ENCODE peak calls at places on chromosomes 2 and 18, in four cellular contexts. One of them, this sample, is unnamed.

GRCh38 chr2:102412199-102412598 is 10.8 kb upstream of the IL18RAP start:
- DNase-seq in K562: no peak
- DNase-seq in SK-N-SH: no peak
- DNase-seq in GM12878: no peak
- DNase-seq in this sample: no peak

GRCh38 chr2:112541315-112542122 is 746 bp upstream of the POLR1B start:
- DNase-seq in SK-N-SH: peak; percentile 88
- DNase-seq in K562: peak; percentile 81
- DNase-seq in GM12878: peak; percentile 5
- DNase-seq in this sample: peak; percentile 48

GRCh38 chr2:46486441-46486840 is 7.1 kb downstream of the TMEM247 start:
- DNase-seq in K562: no peak
- DNase-seq in SK-N-SH: no peak
- DNase-seq in GM12878: no peak
- DNase-seq in this sample: no peak

GRCh38 chr2:38109732-38110181 is 33.8 kb upstream of the CYP1B1 start:
- DNase-seq in SK-N-SH: no peak
- DNase-seq in K562: no peak
- DNase-seq in GM12878: no peak
- DNase-seq in this sample: no peak

GRCh38 chr2:216849987-216850386 is 9.9 kb downstream of the TNP1 start:
- DNase-seq in K562: peak; percentile 31
- DNase-seq in SK-N-SH: no peak
- DNase-seq in GM12878: no peak
- DNase-seq in this sample: no peak

GRCh38 chr18:49681387-49681786 is 119.5 kb downstream of the LIPG start:
- DNase-seq in K562: no peak
- DNase-seq in SK-N-SH: no peak
- DNase-seq in GM12878: no peak
- DNase-seq in this sample: no peak

GRCh38 chr2:231674587-231675334 is 33.6 kb upstream of the PTMA start:
- DNase-seq in GM12878: no peak
- DNase-seq in K562: peak; percentile 69
- DNase-seq in SK-N-SH: peak; percentile 90
- DNase-seq in this sample: peak; percentile 43

GRCh38 chr2:230793573-230794359 is 71.0 kb upstream of the ITM2C start:
- DNase-seq in GM12878: no peak
- DNase-seq in SK-N-SH: no peak
- DNase-seq in K562: no peak
- DNase-seq in this sample: peak; percentile 100

GRCh38 chr2:29033172-29033571 is 41.2 kb downstream of the PCARE start:
- DNase-seq in K562: no peak
- DNase-seq in SK-N-SH: no peak
- DNase-seq in GM12878: no peak
- DNase-seq in this sample: peak; percentile 22

GRCh38 chr2:60556998-60557955 is 3.8 kb upstream of the BCL11A start:
- DNase-seq in SK-N-SH: no peak
- DNase-seq in K562: peak; percentile 7
- DNase-seq in GM12878: no peak
- DNase-seq in this sample: no peak
- H2AFZ ChIP-seq in SK-N-SH: peak overlapping the region; percentile 17
- H2AFZ ChIP-seq in K562: no peak overlapping the region
- H2AFZ ChIP-seq in GM12878: peak overlapping the region; percentile 61
- H2AFZ ChIP-seq in this sample: no peak overlapping the region

GRCh38 chr2:58032751-58033055 is 13.9 kb upstream of the VRK2 start:
- DNase-seq in GM12878: no peak
- DNase-seq in SK-N-SH: no peak
- DNase-seq in K562: no peak
- DNase-seq in this sample: peak; percentile 29

GRCh38 chr2:58030789-58031188 is 15.8 kb upstream of the VRK2 start:
- DNase-seq in K562: no peak
- DNase-seq in GM12878: no peak
- DNase-seq in SK-N-SH: no peak
- DNase-seq in this sample: peak; percentile 57

GRCh38 chr2:58035352-58035751 is 11.3 kb upstream of the VRK2 start:
- DNase-seq in SK-N-SH: no peak
- DNase-seq in GM12878: no peak
- DNase-seq in K562: no peak
- DNase-seq in this sample: no peak

GRCh38 chr2:58032016-58032750 is 14.4 kb upstream of the VRK2 start:
- DNase-seq in GM12878: no peak
- DNase-seq in K562: no peak
- DNase-seq in SK-N-SH: no peak
- DNase-seq in this sample: peak; percentile 78

DNA sequence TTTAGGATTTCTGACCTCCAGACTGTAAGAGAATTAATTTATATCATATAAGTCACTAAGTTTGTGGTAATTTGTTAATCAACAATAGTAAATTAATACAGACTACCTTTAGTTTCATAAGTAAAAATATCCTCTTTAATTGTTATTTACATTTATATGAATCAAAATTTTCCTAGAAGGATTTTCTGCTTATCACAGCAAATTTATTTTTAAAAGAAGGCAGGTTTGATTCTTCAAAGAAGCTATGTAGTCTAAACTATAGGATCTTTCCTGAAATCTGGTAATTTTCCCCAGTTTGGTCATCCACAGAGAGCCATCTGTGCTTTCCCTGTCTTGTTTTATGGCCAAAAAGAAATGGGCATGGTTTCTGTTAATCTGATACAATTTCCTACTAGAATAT is 13.1 kb upstream of the VRK2 start:
- DNase-seq in K562: no peak
- DNase-seq in SK-N-SH: no peak
- DNase-seq in GM12878: no peak
- DNase-seq in this sample: no peak
- TF ChIP-seq RCOR1 in K562: no peak
- TF ChIP-seq RCOR1 in SK-N-SH: no peak
- TF ChIP-seq RCOR1 in GM12878: no peak
- TF ChIP-seq RCOR1 in this sample: no peak

GRCh38 chr18:37400832-37401231 is 164.8 kb downstream of the CELF4 start:
- DNase-seq in GM12878: no peak
- DNase-seq in SK-N-SH: no peak
- DNase-seq in K562: no peak
- DNase-seq in this sample: no peak

GRCh38 chr18:37403788-37404187 is 161.8 kb downstream of the CELF4 start:
- DNase-seq in K562: no peak
- DNase-seq in GM12878: no peak
- DNase-seq in SK-N-SH: no peak
- DNase-seq in this sample: no peak

GRCh38 chr18:37405229-37405628 is 160.4 kb downstream of the CELF4 start:
- DNase-seq in SK-N-SH: no peak
- DNase-seq in GM12878: no peak
- DNase-seq in K562: no peak
- DNase-seq in this sample: no peak

GRCh38 chr18:37403100-37403781 is 162.4 kb downstream of the CELF4 start:
- DNase-seq in K562: no peak
- DNase-seq in GM12878: no peak
- DNase-seq in SK-N-SH: no peak
- DNase-seq in this sample: peak; percentile 86

DNA sequence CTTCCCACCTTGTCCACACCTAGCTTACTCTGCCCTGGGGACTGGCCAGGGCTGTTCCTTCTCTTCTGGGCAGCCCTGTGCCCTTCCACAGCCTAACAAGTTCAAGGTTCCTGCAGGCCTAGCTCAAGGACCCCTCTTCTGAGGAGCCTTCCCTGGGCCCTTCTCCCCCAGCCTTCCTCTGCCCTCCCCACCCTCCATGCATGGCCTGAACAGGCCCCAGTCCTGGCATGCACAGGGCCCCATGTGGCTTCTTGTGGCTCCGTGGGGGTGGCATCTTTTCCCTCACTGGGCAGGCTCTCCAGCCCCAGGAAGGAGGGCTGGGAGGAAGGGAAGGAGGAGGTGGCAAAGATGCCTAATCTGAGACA is 162.9 kb downstream of the CELF4 start:
- DNase-seq in GM12878: no peak
- DNase-seq in SK-N-SH: no peak
- DNase-seq in K562: no peak
- DNase-seq in this sample: no peak
- H2AFZ ChIP-seq in GM12878: no peak overlapping the region
- H2AFZ ChIP-seq in SK-N-SH: no peak overlapping the region
- H2AFZ ChIP-seq in K562: no peak overlapping the region
- H2AFZ ChIP-seq in this sample: peak overlapping the region; percentile 91

DNA sequence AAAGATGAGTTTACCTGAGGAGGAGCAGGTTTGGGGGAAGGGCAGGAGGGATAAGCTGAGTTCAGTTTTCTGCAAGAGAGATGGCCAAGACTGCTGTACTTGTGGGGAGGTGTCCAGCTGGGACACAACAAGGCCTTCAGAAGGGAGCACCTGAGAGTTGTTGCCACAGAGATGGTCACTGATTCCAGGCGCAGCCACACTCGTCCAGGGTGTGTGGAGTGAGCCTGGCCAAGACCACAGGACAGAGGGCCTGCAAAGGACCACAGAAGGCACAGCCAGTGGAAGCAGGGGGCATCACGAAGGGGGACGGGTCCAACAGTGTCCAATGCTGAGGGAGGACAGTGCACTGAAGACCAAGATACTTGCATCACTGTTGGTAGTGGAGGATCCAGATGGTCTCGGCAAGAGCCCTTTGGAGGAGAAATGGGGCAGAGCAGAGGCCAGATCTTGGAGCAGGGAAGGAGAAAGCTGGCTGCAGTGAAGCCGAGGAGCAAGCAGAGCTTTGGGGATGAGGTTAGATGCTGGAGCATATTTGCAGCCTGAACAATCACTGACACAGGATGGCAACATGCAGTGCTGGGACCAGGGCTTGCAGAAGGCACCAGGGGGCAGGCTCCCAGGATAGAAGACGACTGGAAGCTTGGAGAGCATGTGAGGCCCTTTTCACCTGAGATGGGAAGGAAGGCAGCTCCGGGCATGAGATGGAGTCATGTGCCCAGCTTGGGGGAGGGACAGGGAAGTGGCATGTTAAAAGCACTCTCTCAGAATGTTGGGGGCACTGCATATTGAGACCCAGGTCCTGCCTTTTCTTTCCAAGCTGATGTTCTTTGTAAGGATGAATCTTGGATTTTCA is 214.0 kb downstream of the CYP26B1 start:
- DNase-seq in SK-N-SH: peak; percentile 6
- DNase-seq in K562: no peak
- DNase-seq in GM12878: no peak
- DNase-seq in this sample: no peak
- TF ChIP-seq RCOR1 in SK-N-SH: no peak
- TF ChIP-seq RCOR1 in K562: no peak
- TF ChIP-seq RCOR1 in GM12878: no peak
- TF ChIP-seq RCOR1 in this sample: no peak

GRCh38 chr2:236740506-236740905 is 170.9 kb downstream of the ACKR3 start:
- DNase-seq in GM12878: no peak
- DNase-seq in K562: no peak
- DNase-seq in SK-N-SH: no peak
- DNase-seq in this sample: no peak
- H2AFZ ChIP-seq in GM12878: no peak overlapping the region
- H2AFZ ChIP-seq in K562: no peak overlapping the region
- H2AFZ ChIP-seq in SK-N-SH: no peak overlapping the region
- H2AFZ ChIP-seq in this sample: no peak overlapping the region

GRCh38 chr2:7127687-7128086 is 210.5 kb downstream of the RNF144A start:
- DNase-seq in SK-N-SH: no peak
- DNase-seq in K562: no peak
- DNase-seq in GM12878: no peak
- DNase-seq in this sample: no peak
- TF ChIP-seq RCOR1 in SK-N-SH: no peak
- TF ChIP-seq RCOR1 in K562: no peak
- TF ChIP-seq RCOR1 in GM12878: no peak
- TF ChIP-seq RCOR1 in this sample: no peak

GRCh38 chr2:223934870-223935269 is 10.3 kb downstream of the WDFY1 start:
- DNase-seq in GM12878: no peak
- DNase-seq in K562: no peak
- DNase-seq in SK-N-SH: no peak
- DNase-seq in this sample: no peak
- H2AFZ ChIP-seq in GM12878: no peak overlapping the region
- H2AFZ ChIP-seq in K562: no peak overlapping the region
- H2AFZ ChIP-seq in SK-N-SH: no peak overlapping the region
- H2AFZ ChIP-seq in this sample: no peak overlapping the region

This sample was measured in IMR-90.